ENCODE peak calls at places on chromosomes 16 and 17, in ten cellular contexts. F is thoracic aorta; J is glutamatergic neuron; M is mucosa of descending colon; V is HuH-7.5; E is NCI-H510A; K is stimulated activated CD4-positive, alpha-beta T cell treated with anti-CD3 and anti-CD28 coated beads, Interleukin-15, amount 100 ng/mL, for 24 hours; B is frontal cortex; G is neural crest cell; T is HTR-8/SVneo. A is an unnamed sample.

GRCh38 chr16:86570542-86571196 is 4.0 kb downstream of the FOXC2 start:
- DNase-seq in F (no peak), J (no peak), M (no peak), V (no peak), E (no peak), K (no peak), B (no peak), G (no peak), T (no peak), A (no peak)

GRCh38 chr17:61511480-61512182 is 59.4 kb downstream of the TBX4 start:
- DNase-seq in F (no peak), J (no peak), M (no peak), V (no peak), E (no peak), K (no peak), B (no peak), G (no peak), T (no peak), A (no peak)

GRCh38 chr17:50337956-50338355 is 8.0 kb upstream of the XYLT2 start:
- DNase-seq in F (no peak), J (no peak), M (no peak), V (no peak), E (no peak), K (no peak), B (no peak), G (no peak), T (no peak), A (no peak)

GRCh38 chr17:2375406-2375805 is 25.5 kb downstream of the MNT start:
- DNase-seq in F (no peak), J (no peak), M (no peak), V (no peak), E (no peak), K (no peak), B (no peak), G (no peak), T (no peak), A (no peak)

GRCh38 chr17:27526603-27527002 is 70.4 kb downstream of the KSR1 start:
- DNase-seq in F (no peak), J (no peak), M (peak; percentile 61), V (no peak), E (no peak), K (peak; percentile 73), B (no peak), G (no peak), T (no peak), A (no peak)

GRCh38 chr16:15780805-15781204 is 76.0 kb downstream of the MYH11 start:
- DNase-seq in F (no peak), J (no peak), M (no peak), V (no peak), E (no peak), K (no peak), B (no peak), G (no peak), T (no peak), A (no peak)

GRCh38 chr17:64497565-64498035 is 746 bp upstream of the POLG2 start:
- DNase-seq in F (no peak), J (no peak), M (no peak), V (no peak), E (no peak), K (no peak), B (no peak), G (no peak), T (no peak), A (no peak)

GRCh38 chr17:17190188-17190587 is 15.9 kb downstream of the PLD6 start:
- DNase-seq in F (no peak), J (no peak), M (no peak), V (no peak), E (no peak), K (no peak), B (no peak), G (no peak), T (no peak), A (no peak)

GRCh38 chr17:27751622-27752490 is 48.5 kb downstream of the NOS2 start:
- DNase-seq in F (no peak), J (no peak), M (no peak), V (no peak), E (no peak), K (no peak), B (no peak), G (no peak), T (no peak), A (no peak)

GRCh38 chr16:84519855-84520254 is 15.4 kb upstream of the MEAK7 start:
- DNase-seq in F (no peak), J (no peak), M (no peak), V (no peak), E (no peak), K (peak; percentile 34), B (no peak), G (no peak), T (no peak), A (no peak)

GRCh38 chr17:35627417-35627816 is 40.3 kb downstream of the AP2B1 start:
- DNase-seq in F (no peak), J (no peak), M (no peak), V (no peak), E (no peak), K (no peak), B (no peak), G (no peak), T (no peak), A (no peak)

GRCh38 chr17:37607637-37608368 is 1.4 kb downstream of the SYNRG start:
- DNase-seq in F (no peak), J (no peak), M (peak; percentile 19), V (no peak), E (no peak), K (peak; percentile 26), B (no peak), G (no peak), T (no peak), A (no peak)

GRCh38 chr16:19008245-19008644 is 24.5 kb downstream of the TMC7 start:
- DNase-seq in F (no peak), J (no peak), M (no peak), V (no peak), E (no peak), K (no peak), B (no peak), G (no peak), T (peak; percentile 28), A (no peak)

GRCh38 chr17:62876063-62876462 is 67.9 kb upstream of the MARCHF10 start:
- DNase-seq in F (no peak), J (no peak), M (no peak), V (no peak), E (no peak), K (no peak), B (no peak), G (no peak), T (no peak), A (no peak)